ENCODE peak calls at places on chromosomes 3 and 15, in four cellular contexts. Y is left ventricle myocardium inferior; V is AG20443; Z is activated CD4-positive, alpha-beta T cell treated with anti-CD3 and anti-CD28 coated beads, Interleukin-2, amount 10 ng/mL, durations not matched to agents 7 days and 5 days. E is an unnamed sample.

GRCh38 chr3:112811150-112811884 is 35.3 kb downstream of the CD200R1L start:
- DNase-seq in Y (peak), V (peak), Z (no peak), E (no peak)

GRCh38 chr15:74482661-74483060 is 21.7 kb upstream of the UBL7 start:
- DNase-seq in Y (no peak), V (peak), Z (no peak), E (no peak)

GRCh38 chr3:17985658-17986392 is 243.4 kb upstream of the TBC1D5 start:
- DNase-seq in Y (no peak), V (no peak), Z (no peak), E (no peak)

GRCh38 chr15:80776420-80777045 is 2.6 kb upstream of the CEMIP start:
- DNase-seq in Y (peak), V (peak), Z (peak), E (peak)

GRCh38 chr3:60149501-60149900 is 1099.7 kb upstream of the CFAP20DC start:
- DNase-seq in Y (no peak), V (no peak), Z (no peak), E (no peak)

GRCh38 chr3:186772886-186773417 is 10.4 kb upstream of the EIF4A2 start:
- DNase-seq in Y (peak), V (peak), Z (peak), E (peak)

GRCh38 chr3:4977001-4977888 is 2.0 kb upstream of the BHLHE40 start:
- DNase-seq in Y (peak), V (peak), Z (peak), E (peak)

GRCh38 chr3:127978636-127979035 is 63.6 kb downstream of the KBTBD12 start:
- DNase-seq in Y (no peak), V (no peak), Z (no peak), E (no peak)

GRCh38 chr3:37862219-37862711 is 585 bp downstream of the CTDSPL start:
- DNase-seq in Y (peak), V (peak), Z (peak), E (peak)